ENCODE peak calls at places on chromosomes 6 and 20, in eight cellular contexts. V is PC-3, E is transverse colon, W is GM13976, L is A673, N is Calu3, J is endothelial cell, U is SK-N-SH. P is an unnamed sample.

GRCh38 chr6:50716887-50717509 is 3.7 kb downstream of the TFAP2D start:
- DNase-seq in W (no peak), E (no peak), U (no peak), N (no peak), V (no peak), J (no peak), L (no peak), P (no peak)

GRCh38 chr20:33433875-33434274 is 9.7 kb downstream of the SNTA1 start:
- DNase-seq in E (no peak), W (no peak), J (no peak), N (no peak), V (no peak), U (no peak), L (no peak), P (no peak)

GRCh38 chr6:26240981-26241770 is 123.8 kb upstream of the BTN3A2 start:
- DNase-seq in J (no peak), E (no peak), L (peak; percentile 53), V (no peak), W (no peak), U (no peak), N (no peak), P (no peak)

GRCh38 chr20:47205577-47206123 is 150.8 kb downstream of the ZMYND8 start:
- DNase-seq in W (peak; percentile 67), N (peak; percentile 93), V (peak; percentile 97), J (peak; percentile 70), L (peak; percentile 71), U (peak; percentile 78), E (peak; percentile 38), P (no peak)

GRCh38 chr20:8271727-8272126 is 139.7 kb downstream of the PLCB1 start:
- DNase-seq in V (no peak), W (no peak), J (no peak), L (no peak), E (no peak), N (no peak), U (no peak), P (no peak)

GRCh38 chr6:151005126-151005525 is 139.6 kb downstream of the MTHFD1L start:
- DNase-seq in J (no peak), N (no peak), E (no peak), U (no peak), V (no peak), W (no peak), L (no peak), P (no peak)

GRCh38 chr6:2839982-2840793 is 1.5 kb downstream of the SERPINB1 start:
- DNase-seq in W (no peak), E (no peak), V (peak; percentile 48), U (no peak), J (no peak), L (no peak), N (no peak), P (peak; percentile 57)

GRCh38 chr6:93418113-93418447 is 1.3 kb downstream of the EPHA7 start:
- DNase-seq in V (peak; percentile 6), N (no peak), W (peak; percentile 22), E (no peak), L (peak; percentile 31), U (no peak), J (no peak), P (no peak)

GRCh38 chr20:47102629-47103028 is 208.0 kb downstream of the EYA2 start:
- DNase-seq in J (no peak), U (no peak), N (no peak), L (no peak), E (no peak), W (no peak), V (no peak), P (peak; percentile 17)

GRCh38 chr6:60687085-60687484 is 1598.9 kb downstream of the KHDRBS2 start:
- DNase-seq in W (no peak), L (no peak), E (no peak), U (no peak), V (no peak), J (no peak), N (no peak), P (no peak)

GRCh38 chr6:74749211-74750142 is 456.4 kb downstream of the COL12A1 start:
- DNase-seq in V (peak; percentile 66), W (no peak), U (no peak), N (peak; percentile 39), L (no peak), J (no peak), E (no peak), P (no peak)

GRCh38 chr6:19434065-19434464 is 403.1 kb upstream of the ID4 start:
- DNase-seq in W (no peak), V (no peak), U (no peak), N (no peak), L (no peak), E (no peak), J (no peak), P (no peak)

GRCh38 chr20:33282196-33282934 is 649 bp upstream of the BPIFB1 start:
- DNase-seq in N (no peak), J (no peak), L (no peak), U (no peak), E (no peak), V (no peak), W (peak; percentile 3), P (no peak)

GRCh38 chr6:113564401-113565161 is 292.6 kb upstream of the MARCKS start:
- DNase-seq in E (peak; percentile 65), N (no peak), V (no peak), J (peak; percentile 44), W (no peak), L (peak; percentile 94), U (peak; percentile 48), P (peak; percentile 95)

GRCh38 chr20:17652411-17652810 is 29.6 kb downstream of the RRBP1 start:
- DNase-seq in L (no peak), V (no peak), U (no peak), N (no peak), E (no peak), W (peak; percentile 29), J (no peak), P (no peak)

GRCh38 chr20:17655286-17655651 is 26.8 kb downstream of the RRBP1 start:
- DNase-seq in E (no peak), L (no peak), N (no peak), U (peak; percentile 5), J (no peak), V (no peak), W (peak; percentile 14), P (no peak)

GRCh38 chr20:17653835-17654648 is 28.0 kb downstream of the RRBP1 start:
- DNase-seq in J (no peak), N (no peak), L (no peak), V (no peak), E (no peak), W (peak; percentile 13), U (no peak), P (no peak)

GRCh38 chr20:17655865-17656489 is 26.1 kb downstream of the RRBP1 start:
- DNase-seq in V (peak; percentile 73), J (no peak), L (no peak), W (peak; percentile 17), N (no peak), E (no peak), U (peak; percentile 8), P (no peak)

GRCh38 chr20:17654649-17655285 is 27.3 kb downstream of the RRBP1 start:
- DNase-seq in V (peak; percentile 51), J (peak; percentile 77), L (peak; percentile 71), E (peak; percentile 52), W (peak; percentile 20), U (peak; percentile 52), N (peak; percentile 2), P (no peak)
- TF ChIP-seq CTCF in V (peak; percentile 95), J (peak; percentile 85), L (peak; percentile 89), E (peak; percentile 49), W (peak; percentile 32), U (peak; percentile 85), N (no peak), P (peak; percentile 75)

GRCh38 chr20:38640486-38640885 is 38.9 kb downstream of the ARHGAP40 start:
- DNase-seq in U (no peak), J (no peak), L (no peak), N (no peak), V (no peak), E (no peak), W (no peak), P (no peak)
- TF ChIP-seq CTCF in U (no peak), J (no peak), L (no peak), N (no peak), V (no peak), E (no peak), W (no peak), P (no peak)

GRCh38 chr20:4064118-4064962 is 49.0 kb upstream of the RNF24 start:
- DNase-seq in J (no peak), L (peak; percentile 81), E (peak; percentile 87), U (peak; percentile 68), V (peak; percentile 98), W (no peak), N (peak; percentile 79), P (peak; percentile 90)
- TF ChIP-seq CTCF in J (no peak), L (no peak), E (no peak), U (no peak), V (no peak), W (no peak), N (no peak), P (no peak)

GRCh38 chr6:114747995-114748625 is 405.3 kb upstream of the HS3ST5 start:
- DNase-seq in V (peak; percentile 53), E (no peak), U (peak; percentile 14), W (peak; percentile 3), J (peak; percentile 58), N (peak; percentile 76), L (peak; percentile 49), P (peak; percentile 85)
- TF ChIP-seq CTCF in V (peak; percentile 79), E (peak; percentile 50), U (peak; percentile 92), W (peak; percentile 36), J (peak; percentile 87), N (peak; percentile 72), L (peak; percentile 84), P (peak; percentile 81)

GRCh38 chr6:36428911-36429310 is 13.7 kb downstream of the PXT1 start:
- DNase-seq in E (no peak), W (no peak), U (no peak), J (no peak), N (no peak), L (peak; percentile 32), V (no peak), P (no peak)
- TF ChIP-seq CTCF in E (peak; percentile 27), W (peak; percentile 1), U (peak; percentile 46), J (peak; percentile 36), N (no peak), L (peak; percentile 57), V (no peak), P (no peak)